ENCODE peak calls at places on chromosome 21, in nine cellular contexts. R is B cell, I is WTC11, K is HCT116, F is psoas muscle, A is GM20000, V is omental fat pad, U is GM06990, M is heart left ventricle. W is an unnamed sample.

GRCh38 chr21:45574081-45574501 is 31.9 kb upstream of the SLC19A1 start:
- DNase-seq in I (no peak), A (no peak), U (no peak), M (no peak), R (peak; percentile 22), V (no peak), K (no peak), F (no peak), W (no peak)

GRCh38 chr21:30839304-30839703 is 9.7 kb upstream of the KRTAP7-1 start:
- DNase-seq in K (no peak), U (no peak), I (peak; percentile 73), F (no peak), A (peak; percentile 9), V (no peak), R (no peak), M (no peak), W (no peak)

GRCh38 chr21:28473530-28474225 is 519.0 kb downstream of the LTN1 start:
- DNase-seq in R (no peak), A (no peak), F (no peak), M (no peak), I (no peak), U (no peak), V (no peak), K (no peak), W (no peak)

GRCh38 chr21:46517361-46517760 is 58.7 kb downstream of the DIP2A start:
- DNase-seq in U (no peak), A (no peak), K (no peak), I (no peak), M (peak; percentile 79), V (no peak), F (peak; percentile 65), R (no peak), W (no peak)

GRCh38 chr21:29939859-29940245 is at the start of gene GRIK1:
- DNase-seq in U (no peak), M (no peak), I (peak; percentile 27), F (no peak), A (no peak), K (no peak), V (no peak), R (no peak), W (no peak)

GRCh38 chr21:21463456-21463855 is 465.2 kb downstream of the NCAM2 start:
- DNase-seq in U (no peak), F (no peak), A (no peak), M (no peak), K (no peak), R (no peak), V (no peak), I (no peak), W (no peak)

GRCh38 chr21:16891821-16892220 is 621.0 kb upstream of the CXADR start:
- DNase-seq in R (no peak), F (no peak), K (no peak), V (no peak), A (no peak), M (no peak), I (no peak), U (no peak), W (no peak)

GRCh38 chr21:46051821-46052675 is 45.9 kb upstream of the COL6A2 start:
- DNase-seq in U (no peak), R (no peak), K (no peak), M (no peak), V (no peak), I (no peak), F (no peak), A (no peak), W (no peak)

GRCh38 chr21:19236209-19236608 is 832.6 kb upstream of the TMPRSS15 start:
- DNase-seq in I (no peak), A (no peak), M (no peak), F (no peak), R (no peak), U (no peak), V (no peak), K (no peak), W (no peak)

GRCh38 chr21:34915364-34915834 is 133.7 kb downstream of the RUNX1 start:
- DNase-seq in I (no peak), R (no peak), F (no peak), V (no peak), A (no peak), M (no peak), U (no peak), K (no peak), W (no peak)

GRCh38 chr21:45180289-45180599 is 105.9 kb downstream of the ADARB1 start:
- DNase-seq in V (no peak), M (no peak), A (no peak), I (no peak), K (no peak), U (no peak), R (no peak), F (no peak), W (no peak)

GRCh38 chr21:46328151-46328550 is 4.2 kb downstream of the PCNT start:
- DNase-seq in K (no peak), A (no peak), V (no peak), F (no peak), U (no peak), R (no peak), M (no peak), I (no peak), W (no peak)

GRCh38 chr21:44911384-44912157 is 9.1 kb downstream of the ITGB2 start:
- DNase-seq in A (peak; percentile 58), I (no peak), R (peak; percentile 69), F (peak; percentile 79), U (no peak), M (peak; percentile 86), V (peak; percentile 37), K (no peak), W (no peak)

GRCh38 chr21:37041706-37042271 is 31.1 kb downstream of the PIGP start:
- DNase-seq in V (no peak), U (no peak), R (no peak), A (no peak), M (no peak), K (no peak), F (no peak), I (no peak), W (no peak)

DNA sequence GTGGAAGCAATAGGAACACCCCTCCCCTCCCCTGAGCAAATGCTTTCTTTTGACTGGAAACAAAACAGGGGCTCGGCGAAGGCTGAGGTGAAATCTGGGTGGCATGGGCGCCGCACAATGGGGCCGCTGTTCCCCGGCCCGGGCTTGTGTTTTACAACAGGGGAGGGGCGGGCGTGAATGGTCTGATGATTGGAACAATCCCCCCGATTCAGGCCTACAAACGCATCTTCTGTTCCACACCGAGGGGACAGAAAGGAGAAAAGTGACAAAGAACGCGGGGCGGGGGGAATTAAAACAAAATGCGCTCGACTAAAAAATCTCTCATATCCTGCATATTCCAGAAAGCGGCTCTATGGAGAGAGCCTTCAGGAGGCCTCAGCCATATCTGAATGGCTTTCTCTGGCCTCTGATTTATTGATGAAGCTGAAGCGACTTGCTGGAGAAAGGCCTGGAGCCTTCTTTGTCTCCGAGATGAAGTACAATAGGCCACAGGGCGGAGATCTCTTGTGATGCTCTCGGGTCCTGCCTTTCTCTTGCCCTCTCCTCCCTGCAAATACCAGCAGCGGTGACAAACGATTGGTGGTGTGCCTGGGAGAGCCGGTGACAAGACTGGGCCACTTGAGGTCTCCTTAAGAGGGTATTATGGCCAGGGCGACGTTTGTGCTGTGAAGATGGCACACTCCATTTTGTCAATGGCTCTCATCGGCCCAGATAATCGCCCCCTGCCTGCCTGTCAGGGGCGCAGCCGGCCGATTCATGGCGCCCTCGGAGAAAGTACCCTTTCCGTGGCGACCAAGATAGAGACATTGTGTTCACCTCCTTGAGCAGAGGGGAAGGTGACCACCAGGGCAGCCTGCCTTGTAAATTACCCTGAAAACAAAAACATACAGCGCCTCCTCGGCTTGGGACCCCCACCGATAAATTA is 47.1 kb upstream of the OLIG2 start:
- DNase-seq in F (no peak), R (no peak), A (no peak), V (no peak), I (no peak), U (no peak), K (no peak), M (no peak), W (no peak)
- TF ChIP-seq CTCF in F (no peak), R (no peak), A (no peak), V (no peak), I (no peak), U (no peak), K (no peak), M (no peak), W (no peak)

GRCh38 chr21:24509131-24509530 is 1098.2 kb downstream of the MRPL39 start:
- DNase-seq in F (no peak), K (no peak), M (no peak), I (no peak), R (no peak), U (no peak), V (no peak), A (no peak), W (no peak)

DNA sequence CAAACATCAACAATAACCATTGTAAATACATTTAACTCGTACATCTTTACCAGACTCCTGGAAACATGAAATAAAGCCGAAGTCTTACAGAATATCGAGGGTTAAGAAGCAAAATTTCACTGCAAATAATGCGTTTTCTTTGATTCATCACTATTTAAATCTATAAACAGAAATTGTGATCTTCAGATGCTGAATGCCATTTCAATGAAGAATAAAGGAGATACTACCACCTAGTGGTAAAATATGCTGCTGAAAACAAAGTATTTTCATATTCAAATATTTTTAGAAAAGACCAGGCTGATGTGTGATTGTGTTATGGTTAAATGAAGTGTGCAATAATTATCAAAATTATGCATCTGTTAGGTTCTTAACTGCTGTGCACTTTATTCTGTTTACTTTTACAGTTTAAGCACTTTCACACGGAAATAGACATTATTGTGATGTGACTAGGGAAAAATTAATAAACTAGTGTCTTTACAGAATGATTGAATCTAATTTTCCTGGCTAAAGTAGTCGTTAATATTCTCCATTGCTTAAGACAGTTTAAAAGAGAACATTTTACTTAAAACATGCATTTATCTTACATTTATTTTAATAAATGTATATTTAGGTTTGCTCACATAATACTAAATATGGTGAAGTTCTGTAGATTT is 1093.1 kb downstream of the MRPL39 start:
- DNase-seq in K (no peak), I (no peak), V (no peak), A (no peak), U (no peak), R (no peak), F (no peak), M (no peak), W (no peak)
- TF ChIP-seq CTCF in K (peak; percentile 32), I (no peak), V (no peak), A (no peak), U (peak; percentile 38), R (peak; percentile 72), F (peak; percentile 23), M (peak; percentile 56), W (peak; percentile 80)

GRCh38 chr21:43810505-43811261 is 21.3 kb downstream of the RRP1 start:
- DNase-seq in I (peak; percentile 98), U (peak; percentile 83), R (peak; percentile 95), K (peak; percentile 36), A (peak; percentile 97), M (peak; percentile 88), V (peak; percentile 92), F (peak; percentile 95), W (no peak)
- TF ChIP-seq CTCF in I (peak; percentile 97), U (peak; percentile 99), R (peak; percentile 83), K (peak; percentile 97), A (peak; percentile 99), M (peak; percentile 94), V (no peak), F (peak; percentile 96), W (peak; percentile 84)

DNA sequence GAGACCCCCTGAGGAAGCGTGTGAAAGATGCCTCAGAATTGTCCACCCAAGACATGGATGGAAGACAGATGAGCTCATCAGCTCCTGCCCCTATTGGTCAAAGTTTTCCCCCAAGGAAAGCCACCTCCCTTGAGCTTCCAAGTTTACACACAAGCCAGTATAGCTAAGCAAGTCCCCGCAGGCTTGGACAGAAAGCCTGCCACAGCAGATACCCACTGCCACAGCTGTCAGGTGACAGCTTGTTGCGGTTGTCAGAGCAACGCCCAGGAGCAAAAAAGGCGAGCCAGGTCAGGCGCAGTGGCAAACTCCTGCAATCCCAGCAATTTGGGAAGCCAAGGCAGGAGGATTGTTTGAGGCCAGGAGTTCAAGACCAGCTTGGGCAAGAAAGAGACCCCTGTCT is 60.9 kb upstream of the IFNAR2 start:
- DNase-seq in K (no peak), A (no peak), R (no peak), F (no peak), M (no peak), V (no peak), I (no peak), U (no peak), W (no peak)
- TF ChIP-seq CTCF in K (no peak), A (no peak), R (no peak), F (no peak), M (no peak), V (no peak), I (no peak), U (no peak), W (no peak)

W was measured in RWPE2.